ENCODE peak calls at places on chromosomes 3 and 15, in four cellular contexts. J is skeletal muscle cell, Q is BJ, O is transverse colon. A is an unnamed sample.

GRCh38 chr3:100295089-100295488 is 34.3 kb downstream of the TBC1D23 start:
- DNase-seq in J (no peak), Q (no peak), O (no peak), A (no peak)

GRCh38 chr3:63048365-63048764 is 173.1 kb upstream of the CADPS start:
- DNase-seq in J (no peak), Q (no peak), O (no peak), A (no peak)

GRCh38 chr3:29583861-29584260 is 303.0 kb downstream of the RBMS3 start:
- DNase-seq in J (no peak), Q (no peak), O (no peak), A (no peak)

GRCh38 chr3:113218679-113219040 is 7.3 kb downstream of the BOC start:
- DNase-seq in J (no peak), Q (no peak), O (no peak), A (no peak)

GRCh38 chr3:44323341-44323955 is 15.1 kb upstream of the TCAIM start:
- DNase-seq in J (peak), Q (no peak), O (peak), A (peak)

GRCh38 chr3:146189519-146190173 is 28.7 kb upstream of the PLOD2 start:
- DNase-seq in J (no peak), Q (no peak), O (no peak), A (peak)

GRCh38 chr3:127857270-127857801 is 35.0 kb upstream of the MGLL start:
- DNase-seq in J (no peak), Q (no peak), O (no peak), A (no peak)

GRCh38 chr15:101138913-101139880 is 112.7 kb downstream of the CHSY1 start:
- DNase-seq in J (peak), Q (no peak), O (peak), A (no peak)

GRCh38 chr15:70976856-70977255 is 84.2 kb downstream of the LRRC49 start:
- DNase-seq in J (peak), Q (peak), O (no peak), A (no peak)

GRCh38 chr3:197711973-197712707 is 24.6 kb downstream of the RUBCN start:
- DNase-seq in J (peak), Q (peak), O (peak), A (peak)
- H3K4me3 ChIP-seq in J (peak), Q (peak), O (peak), A (peak)

GRCh38 chr3:72549819-72550581 is 298.2 kb downstream of the SHQ1 start:
- DNase-seq in J (no peak), Q (no peak), O (no peak), A (no peak)
- H3K4me3 ChIP-seq in J (no peak), Q (no peak), O (no peak), A (no peak)

GRCh38 chr15:82709081-82709420 is 624 bp downstream of the AP3B2 start:
- DNase-seq in J (no peak), Q (no peak), O (no peak), A (peak)

GRCh38 chr15:82710926-82711490 is 1.3 kb upstream of the AP3B2 start:
- DNase-seq in J (no peak), Q (no peak), O (no peak), A (no peak)

GRCh38 chr15:82712036-82712435 is 2.4 kb upstream of the AP3B2 start:
- DNase-seq in J (no peak), Q (no peak), O (no peak), A (no peak)

GRCh38 chr15:82710208-82710555 is 507 bp upstream of the AP3B2 start:
- DNase-seq in J (no peak), Q (no peak), O (no peak), A (no peak)

DNA sequence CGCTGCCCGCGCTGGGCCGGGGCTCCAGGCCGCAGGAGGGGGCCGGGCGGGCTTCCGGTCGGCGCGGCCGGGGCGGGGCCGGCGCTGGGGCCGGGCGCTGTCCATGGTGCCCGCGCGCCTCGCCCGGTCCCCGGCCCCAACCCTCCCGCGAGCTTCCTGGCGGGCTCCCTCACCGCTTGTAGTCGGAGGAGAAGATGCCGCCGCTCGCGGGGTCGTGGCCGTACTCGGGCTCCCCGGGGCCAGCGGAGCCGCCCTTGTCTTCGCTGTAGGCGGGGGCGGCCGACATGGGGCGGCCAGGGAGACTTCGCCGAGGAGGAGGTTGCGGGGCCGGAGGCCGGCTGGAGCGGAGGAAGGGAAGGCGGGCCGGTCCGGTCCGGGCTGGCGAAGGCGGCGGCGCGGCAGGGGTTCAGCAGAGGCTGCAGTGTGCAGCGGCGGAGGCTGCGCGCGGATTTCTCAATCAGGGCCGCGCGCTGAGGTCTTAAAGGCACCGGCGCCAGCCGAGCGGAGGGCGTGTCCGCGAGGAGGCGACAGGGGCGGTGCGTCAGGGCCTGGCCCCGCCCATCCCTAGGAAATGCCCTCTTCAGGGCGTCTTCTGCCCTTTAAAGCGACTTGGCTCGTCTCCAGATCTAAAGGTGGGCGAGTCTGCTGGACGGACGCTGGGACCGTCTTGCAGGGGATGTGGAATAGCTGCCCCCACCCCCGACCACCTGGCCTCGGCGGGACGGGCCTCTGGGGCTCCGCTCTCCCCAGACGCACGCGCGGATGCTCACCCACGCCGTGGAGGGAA is at the start of gene AP3B2:
- DNase-seq in J (peak), Q (no peak), O (peak), A (peak)
- H3K4me3 ChIP-seq in J (peak), Q (peak), O (peak), A (peak)

GRCh38 chr3:98035208-98035607 is at the start of gene GABRR3:
- DNase-seq in J (no peak), Q (no peak), O (no peak), A (no peak)

GRCh38 chr3:98038241-98038640 is 3.1 kb upstream of the GABRR3 start:
- DNase-seq in J (peak), Q (no peak), O (no peak), A (no peak)

GRCh38 chr3:98038876-98039275 is 3.8 kb upstream of the GABRR3 start:
- DNase-seq in J (no peak), Q (no peak), O (no peak), A (no peak)

GRCh38 chr3:98041350-98041749 is 6.2 kb upstream of the GABRR3 start:
- DNase-seq in J (no peak), Q (no peak), O (no peak), A (no peak)

DNA sequence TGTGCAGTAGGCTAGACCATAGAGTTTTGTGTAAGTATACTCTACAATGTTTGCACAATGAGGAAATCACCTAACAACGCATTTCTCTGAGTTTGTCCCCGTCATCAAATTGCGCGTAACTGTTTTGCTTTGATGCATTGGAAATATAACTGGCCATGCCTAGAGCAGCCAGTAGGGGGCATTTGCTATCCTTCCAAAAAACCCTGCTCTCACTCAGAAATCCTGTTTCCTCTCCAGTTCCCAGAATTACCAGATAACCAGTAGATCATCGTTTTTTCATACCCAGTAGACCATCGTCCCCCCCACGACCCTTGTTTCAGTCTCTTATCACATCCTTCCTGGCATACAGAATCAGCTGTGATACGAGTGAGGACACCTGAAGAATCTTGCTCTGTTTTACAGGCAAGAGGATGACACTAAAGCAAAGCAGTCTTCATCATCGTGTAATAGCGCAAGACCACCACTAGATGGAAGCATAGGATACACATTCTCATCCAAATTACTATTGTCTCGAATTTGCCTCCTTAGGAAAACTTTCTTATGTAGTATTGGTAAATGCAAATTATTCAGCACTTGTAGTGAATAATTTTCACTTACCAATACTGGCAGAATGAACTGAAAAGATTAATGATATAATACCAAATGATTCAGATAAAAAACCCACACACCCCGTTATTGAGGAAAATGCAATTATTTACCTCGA is 4.4 kb upstream of the GABRR3 start:
- DNase-seq in J (peak), Q (peak), O (peak), A (peak)
- H3K4me3 ChIP-seq in J (peak), Q (peak), O (no peak), A (peak)

GRCh38 chr3:77188210-77188609 is 148.3 kb downstream of the ROBO2 start:
- DNase-seq in J (no peak), Q (no peak), O (no peak), A (no peak)
- H3K4me3 ChIP-seq in J (no peak), Q (no peak), O (no peak), A (no peak)

DNA sequence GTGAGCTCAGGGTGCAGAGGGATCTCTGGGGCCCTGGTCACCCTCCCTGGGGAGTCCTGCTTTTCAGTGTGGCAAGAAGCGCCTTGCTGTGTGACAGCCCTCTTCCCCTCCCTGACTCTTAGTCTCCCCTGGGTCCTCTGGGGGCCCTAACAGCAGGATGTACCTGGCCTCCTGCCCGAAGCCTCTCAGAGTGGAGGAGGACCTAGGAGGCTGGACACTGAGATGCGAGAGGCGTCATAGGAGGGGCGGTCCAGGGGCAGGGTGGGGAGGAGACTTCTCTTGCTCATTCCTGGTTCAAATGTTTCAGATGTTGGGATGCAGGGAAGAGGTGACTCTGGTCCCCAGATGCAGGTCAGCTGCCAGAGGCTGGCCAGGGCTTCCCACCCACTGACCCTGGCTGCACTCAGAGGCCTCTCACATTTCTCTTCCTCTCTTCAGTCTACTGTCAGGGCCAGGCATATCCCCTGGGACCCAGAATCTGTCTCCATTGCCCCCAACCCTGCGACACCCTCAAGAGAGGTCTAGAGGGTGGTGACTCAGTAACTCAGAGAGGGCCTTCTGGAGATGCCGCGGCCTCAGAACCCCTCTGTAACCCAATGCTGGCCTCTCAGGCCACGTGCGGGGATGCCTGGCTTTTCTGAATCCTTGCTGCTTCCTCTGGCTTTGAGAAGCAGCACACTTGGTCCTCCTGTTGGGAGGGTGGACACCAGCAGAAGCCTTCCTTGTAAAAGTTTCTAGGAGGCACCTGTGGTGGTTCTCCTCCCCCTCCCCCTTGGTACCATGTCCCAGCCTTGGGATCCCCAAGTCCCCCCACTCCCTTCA is 25.9 kb downstream of the SNX33 start:
- DNase-seq in J (peak), Q (peak), O (peak), A (peak)
- H3K4me3 ChIP-seq in J (no peak), Q (no peak), O (no peak), A (no peak)

GRCh38 chr15:62758126-62758951 is 284.2 kb upstream of the TPM1 start:
- DNase-seq in J (peak), Q (peak), O (peak), A (peak)
- H3K4me3 ChIP-seq in J (no peak), Q (no peak), O (no peak), A (no peak)

DNA sequence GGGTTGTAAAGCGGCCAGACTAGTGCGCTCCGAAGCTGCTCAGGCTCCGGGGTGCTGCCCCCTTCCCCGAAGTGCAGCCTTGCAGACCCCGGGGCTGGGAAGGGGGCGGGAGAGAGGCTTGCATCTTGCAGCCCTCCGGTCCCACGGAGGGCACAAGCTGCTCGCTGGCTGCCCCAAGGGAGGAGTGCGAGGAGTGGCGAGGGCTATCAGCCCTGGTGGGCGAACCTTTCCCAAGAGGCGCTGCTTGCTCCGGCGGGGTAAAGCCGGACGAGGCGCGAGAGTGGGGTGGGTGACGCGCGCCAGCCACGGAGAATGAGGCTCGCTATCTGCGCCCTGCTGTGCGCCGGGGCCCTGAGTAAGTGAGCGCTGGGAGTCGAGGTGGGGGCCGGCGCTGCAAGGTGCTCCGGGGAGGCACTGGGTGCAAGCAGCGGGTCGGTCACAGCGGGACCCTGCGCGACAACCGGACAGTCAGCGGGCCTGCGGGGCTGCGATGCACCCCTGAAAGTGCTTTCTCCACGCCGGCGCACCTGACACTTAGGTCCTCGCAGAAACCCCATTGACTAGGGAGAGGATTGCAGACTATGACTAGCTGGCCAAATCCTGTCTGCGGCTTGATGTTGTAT is 12.7 kb upstream of the TOPBP1 start:
- DNase-seq in J (no peak), Q (no peak), O (no peak), A (no peak)
- H3K4me3 ChIP-seq in J (no peak), Q (no peak), O (no peak), A (peak)